ENCODE peak calls at places on chromosomes 5 and 9, in nine cellular contexts. One of them, this sample, is unnamed.

GRCh38 chr5:106089073-106089472 is 1581.7 kb downstream of the EFNA5 start:
- DNase-seq in NCI-H1417 treated with DMSO at 0.1 percent for 48 hours: no peak
- DNase-seq in H1: no peak
- DNase-seq in B cell: no peak
- DNase-seq in left kidney: no peak
- DNase-seq in upper lobe of right lung: no peak
- DNase-seq in activated T-helper 1 cell treated with anti-CD3 and anti-CD28 coated beads, Interleukin-2, amount 50 U/mL, for 16 hours: no peak
- DNase-seq in T-helper 1 cell: no peak
- DNase-seq in AG08396: no peak
- DNase-seq in this sample: no peak

GRCh38 chr9:19946446-19947109 is 157.7 kb upstream of the SLC24A2 start:
- DNase-seq in NCI-H1417 treated with DMSO at 0.1 percent for 48 hours: no peak
- DNase-seq in H1: no peak
- DNase-seq in B cell: no peak
- DNase-seq in left kidney: peak; percentile 75
- DNase-seq in upper lobe of right lung: no peak
- DNase-seq in activated T-helper 1 cell treated with anti-CD3 and anti-CD28 coated beads, Interleukin-2, amount 50 U/mL, for 16 hours: no peak
- DNase-seq in T-helper 1 cell: no peak
- DNase-seq in AG08396: peak; percentile 25
- DNase-seq in this sample: no peak

GRCh38 chr5:53080271-53080670 is 29.3 kb downstream of the MOCS2 start:
- DNase-seq in NCI-H1417 treated with DMSO at 0.1 percent for 48 hours: no peak
- DNase-seq in H1: no peak
- DNase-seq in B cell: no peak
- DNase-seq in left kidney: no peak
- DNase-seq in upper lobe of right lung: no peak
- DNase-seq in activated T-helper 1 cell treated with anti-CD3 and anti-CD28 coated beads, Interleukin-2, amount 50 U/mL, for 16 hours: no peak
- DNase-seq in T-helper 1 cell: no peak
- DNase-seq in AG08396: no peak
- DNase-seq in this sample: no peak

GRCh38 chr9:76580832-76581231 is 121.8 kb downstream of the GCNT1 start:
- DNase-seq in NCI-H1417 treated with DMSO at 0.1 percent for 48 hours: no peak
- DNase-seq in H1: no peak
- DNase-seq in B cell: no peak
- DNase-seq in left kidney: no peak
- DNase-seq in upper lobe of right lung: no peak
- DNase-seq in activated T-helper 1 cell treated with anti-CD3 and anti-CD28 coated beads, Interleukin-2, amount 50 U/mL, for 16 hours: no peak
- DNase-seq in T-helper 1 cell: no peak
- DNase-seq in AG08396: no peak
- DNase-seq in this sample: no peak

GRCh38 chr5:177507596-177508216 is 1.9 kb downstream of the DOK3 start:
- DNase-seq in NCI-H1417 treated with DMSO at 0.1 percent for 48 hours: no peak
- DNase-seq in H1: no peak
- DNase-seq in B cell: no peak
- DNase-seq in left kidney: no peak
- DNase-seq in upper lobe of right lung: no peak
- DNase-seq in activated T-helper 1 cell treated with anti-CD3 and anti-CD28 coated beads, Interleukin-2, amount 50 U/mL, for 16 hours: no peak
- DNase-seq in T-helper 1 cell: no peak
- DNase-seq in AG08396: no peak
- DNase-seq in this sample: no peak

GRCh38 chr9:108087781-108088180 is 598.2 kb upstream of the KLF4 start:
- DNase-seq in NCI-H1417 treated with DMSO at 0.1 percent for 48 hours: no peak
- DNase-seq in H1: no peak
- DNase-seq in B cell: no peak
- DNase-seq in left kidney: no peak
- DNase-seq in upper lobe of right lung: no peak
- DNase-seq in activated T-helper 1 cell treated with anti-CD3 and anti-CD28 coated beads, Interleukin-2, amount 50 U/mL, for 16 hours: no peak
- DNase-seq in T-helper 1 cell: no peak
- DNase-seq in AG08396: no peak
- DNase-seq in this sample: no peak

GRCh38 chr9:86945868-86946711 is 1.2 kb downstream of the GAS1 start:
- DNase-seq in NCI-H1417 treated with DMSO at 0.1 percent for 48 hours: no peak
- DNase-seq in H1: peak; percentile 73
- DNase-seq in B cell: no peak
- DNase-seq in left kidney: peak; percentile 83
- DNase-seq in upper lobe of right lung: peak; percentile 81
- DNase-seq in activated T-helper 1 cell treated with anti-CD3 and anti-CD28 coated beads, Interleukin-2, amount 50 U/mL, for 16 hours: peak; percentile 32
- DNase-seq in T-helper 1 cell: peak; percentile 41
- DNase-seq in AG08396: peak; percentile 81
- DNase-seq in this sample: peak; percentile 53

GRCh38 chr9:120484162-120484561 is 95.8 kb downstream of the CDK5RAP2 start:
- DNase-seq in NCI-H1417 treated with DMSO at 0.1 percent for 48 hours: no peak
- DNase-seq in H1: no peak
- DNase-seq in B cell: no peak
- DNase-seq in left kidney: no peak
- DNase-seq in upper lobe of right lung: no peak
- DNase-seq in activated T-helper 1 cell treated with anti-CD3 and anti-CD28 coated beads, Interleukin-2, amount 50 U/mL, for 16 hours: no peak
- DNase-seq in T-helper 1 cell: no peak
- DNase-seq in AG08396: no peak
- DNase-seq in this sample: no peak

GRCh38 chr5:172953776-172954189 is 5.4 kb upstream of the RPL26L1 start:
- DNase-seq in NCI-H1417 treated with DMSO at 0.1 percent for 48 hours: no peak
- DNase-seq in H1: no peak
- DNase-seq in B cell: no peak
- DNase-seq in left kidney: no peak
- DNase-seq in upper lobe of right lung: no peak
- DNase-seq in activated T-helper 1 cell treated with anti-CD3 and anti-CD28 coated beads, Interleukin-2, amount 50 U/mL, for 16 hours: no peak
- DNase-seq in T-helper 1 cell: no peak
- DNase-seq in AG08396: peak; percentile 76
- DNase-seq in this sample: no peak

GRCh38 chr5:160175438-160176218 is 53.7 kb upstream of the FABP6 start:
- DNase-seq in NCI-H1417 treated with DMSO at 0.1 percent for 48 hours: no peak
- DNase-seq in H1: no peak
- DNase-seq in B cell: no peak
- DNase-seq in left kidney: peak; percentile 72
- DNase-seq in upper lobe of right lung: no peak
- DNase-seq in activated T-helper 1 cell treated with anti-CD3 and anti-CD28 coated beads, Interleukin-2, amount 50 U/mL, for 16 hours: no peak
- DNase-seq in T-helper 1 cell: no peak
- DNase-seq in AG08396: no peak
- DNase-seq in this sample: no peak

GRCh38 chr9:82057805-82058204 is 69.2 kb downstream of the SPATA31D1 start:
- DNase-seq in NCI-H1417 treated with DMSO at 0.1 percent for 48 hours: no peak
- DNase-seq in H1: no peak
- DNase-seq in B cell: peak; percentile 44
- DNase-seq in left kidney: peak; percentile 27
- DNase-seq in upper lobe of right lung: no peak
- DNase-seq in activated T-helper 1 cell treated with anti-CD3 and anti-CD28 coated beads, Interleukin-2, amount 50 U/mL, for 16 hours: no peak
- DNase-seq in T-helper 1 cell: no peak
- DNase-seq in AG08396: no peak
- DNase-seq in this sample: no peak

GRCh38 chr5:154587123-154587725 is 109.2 kb upstream of the HAND1 start:
- DNase-seq in NCI-H1417 treated with DMSO at 0.1 percent for 48 hours: no peak
- DNase-seq in H1: no peak
- DNase-seq in B cell: no peak
- DNase-seq in left kidney: no peak
- DNase-seq in upper lobe of right lung: no peak
- DNase-seq in activated T-helper 1 cell treated with anti-CD3 and anti-CD28 coated beads, Interleukin-2, amount 50 U/mL, for 16 hours: no peak
- DNase-seq in T-helper 1 cell: no peak
- DNase-seq in AG08396: no peak
- DNase-seq in this sample: no peak

GRCh38 chr5:158364367-158364766 is 505.4 kb upstream of the CLINT1 start:
- DNase-seq in NCI-H1417 treated with DMSO at 0.1 percent for 48 hours: no peak
- DNase-seq in H1: no peak
- DNase-seq in B cell: no peak
- DNase-seq in left kidney: no peak
- DNase-seq in upper lobe of right lung: no peak
- DNase-seq in activated T-helper 1 cell treated with anti-CD3 and anti-CD28 coated beads, Interleukin-2, amount 50 U/mL, for 16 hours: no peak
- DNase-seq in T-helper 1 cell: no peak
- DNase-seq in AG08396: no peak
- DNase-seq in this sample: no peak

GRCh38 chr9:129312251-129312650 is 134.2 kb upstream of the IER5L start:
- DNase-seq in NCI-H1417 treated with DMSO at 0.1 percent for 48 hours: no peak
- DNase-seq in H1: no peak
- DNase-seq in B cell: no peak
- DNase-seq in left kidney: peak; percentile 20
- DNase-seq in upper lobe of right lung: peak; percentile 41
- DNase-seq in activated T-helper 1 cell treated with anti-CD3 and anti-CD28 coated beads, Interleukin-2, amount 50 U/mL, for 16 hours: no peak
- DNase-seq in T-helper 1 cell: no peak
- DNase-seq in AG08396: no peak
- DNase-seq in this sample: no peak

GRCh38 chr9:1709347-1709746 is 305.8 kb upstream of the SMARCA2 start:
- DNase-seq in NCI-H1417 treated with DMSO at 0.1 percent for 48 hours: no peak
- DNase-seq in H1: no peak
- DNase-seq in B cell: no peak
- DNase-seq in left kidney: no peak
- DNase-seq in upper lobe of right lung: no peak
- DNase-seq in activated T-helper 1 cell treated with anti-CD3 and anti-CD28 coated beads, Interleukin-2, amount 50 U/mL, for 16 hours: no peak
- DNase-seq in T-helper 1 cell: peak; percentile 10
- DNase-seq in AG08396: no peak
- DNase-seq in this sample: peak; percentile 13

GRCh38 chr5:39195198-39195826 is 24.1 kb downstream of the FYB1 start:
- DNase-seq in NCI-H1417 treated with DMSO at 0.1 percent for 48 hours: no peak
- DNase-seq in H1: no peak
- DNase-seq in B cell: no peak
- DNase-seq in left kidney: no peak
- DNase-seq in upper lobe of right lung: no peak
- DNase-seq in activated T-helper 1 cell treated with anti-CD3 and anti-CD28 coated beads, Interleukin-2, amount 50 U/mL, for 16 hours: no peak
- DNase-seq in T-helper 1 cell: no peak
- DNase-seq in AG08396: no peak
- DNase-seq in this sample: no peak

GRCh38 chr9:22039258-22039657 is 30.2 kb upstream of the CDKN2B start:
- DNase-seq in NCI-H1417 treated with DMSO at 0.1 percent for 48 hours: no peak
- DNase-seq in H1: no peak
- DNase-seq in B cell: no peak
- DNase-seq in left kidney: no peak
- DNase-seq in upper lobe of right lung: no peak
- DNase-seq in activated T-helper 1 cell treated with anti-CD3 and anti-CD28 coated beads, Interleukin-2, amount 50 U/mL, for 16 hours: no peak
- DNase-seq in T-helper 1 cell: no peak
- DNase-seq in AG08396: no peak
- DNase-seq in this sample: no peak

GRCh38 chr5:33180900-33181299 is 259.9 kb upstream of the TARS1 start:
- DNase-seq in NCI-H1417 treated with DMSO at 0.1 percent for 48 hours: no peak
- DNase-seq in H1: no peak
- DNase-seq in B cell: no peak
- DNase-seq in left kidney: peak; percentile 35
- DNase-seq in upper lobe of right lung: no peak
- DNase-seq in activated T-helper 1 cell treated with anti-CD3 and anti-CD28 coated beads, Interleukin-2, amount 50 U/mL, for 16 hours: no peak
- DNase-seq in T-helper 1 cell: no peak
- DNase-seq in AG08396: peak; percentile 22
- DNase-seq in this sample: no peak

GRCh38 chr5:663436-664342 is 29.5 kb downstream of the TPPP start:
- DNase-seq in NCI-H1417 treated with DMSO at 0.1 percent for 48 hours: no peak
- DNase-seq in H1: no peak
- DNase-seq in B cell: no peak
- DNase-seq in left kidney: no peak
- DNase-seq in upper lobe of right lung: no peak
- DNase-seq in activated T-helper 1 cell treated with anti-CD3 and anti-CD28 coated beads, Interleukin-2, amount 50 U/mL, for 16 hours: no peak
- DNase-seq in T-helper 1 cell: no peak
- DNase-seq in AG08396: no peak
- DNase-seq in this sample: no peak

GRCh38 chr5:31743678-31744077 is 104.7 kb downstream of the PDZD2 start:
- DNase-seq in NCI-H1417 treated with DMSO at 0.1 percent for 48 hours: no peak
- DNase-seq in H1: no peak
- DNase-seq in B cell: no peak
- DNase-seq in left kidney: no peak
- DNase-seq in upper lobe of right lung: no peak
- DNase-seq in activated T-helper 1 cell treated with anti-CD3 and anti-CD28 coated beads, Interleukin-2, amount 50 U/mL, for 16 hours: no peak
- DNase-seq in T-helper 1 cell: no peak
- DNase-seq in AG08396: no peak
- DNase-seq in this sample: no peak

GRCh38 chr5:40486437-40487270 is 193.1 kb upstream of the PTGER4 start:
- DNase-seq in NCI-H1417 treated with DMSO at 0.1 percent for 48 hours: no peak
- DNase-seq in H1: no peak
- DNase-seq in B cell: peak; percentile 61
- DNase-seq in left kidney: no peak
- DNase-seq in upper lobe of right lung: no peak
- DNase-seq in activated T-helper 1 cell treated with anti-CD3 and anti-CD28 coated beads, Interleukin-2, amount 50 U/mL, for 16 hours: no peak
- DNase-seq in T-helper 1 cell: peak; percentile 21
- DNase-seq in AG08396: no peak
- DNase-seq in this sample: peak; percentile 7

GRCh38 chr5:1315709-1316587 is 21.1 kb upstream of the TERT start:
- DNase-seq in NCI-H1417 treated with DMSO at 0.1 percent for 48 hours: peak; percentile 95
- DNase-seq in H1: no peak
- DNase-seq in B cell: no peak
- DNase-seq in left kidney: peak; percentile 88
- DNase-seq in upper lobe of right lung: peak; percentile 85
- DNase-seq in activated T-helper 1 cell treated with anti-CD3 and anti-CD28 coated beads, Interleukin-2, amount 50 U/mL, for 16 hours: no peak
- DNase-seq in T-helper 1 cell: peak; percentile 66
- DNase-seq in AG08396: no peak
- DNase-seq in this sample: peak; percentile 88

GRCh38 chr5:138602371-138603000 is 27.3 kb upstream of the HSPA9 start:
- DNase-seq in NCI-H1417 treated with DMSO at 0.1 percent for 48 hours: no peak
- DNase-seq in H1: no peak
- DNase-seq in B cell: no peak
- DNase-seq in left kidney: no peak
- DNase-seq in upper lobe of right lung: no peak
- DNase-seq in activated T-helper 1 cell treated with anti-CD3 and anti-CD28 coated beads, Interleukin-2, amount 50 U/mL, for 16 hours: no peak
- DNase-seq in T-helper 1 cell: no peak
- DNase-seq in AG08396: no peak
- DNase-seq in this sample: no peak

GRCh38 chr5:124504081-124504916 is 242.1 kb downstream of the ZNF608 start:
- DNase-seq in NCI-H1417 treated with DMSO at 0.1 percent for 48 hours: no peak
- DNase-seq in H1: no peak
- DNase-seq in B cell: no peak
- DNase-seq in left kidney: peak; percentile 7
- DNase-seq in upper lobe of right lung: no peak
- DNase-seq in activated T-helper 1 cell treated with anti-CD3 and anti-CD28 coated beads, Interleukin-2, amount 50 U/mL, for 16 hours: no peak
- DNase-seq in T-helper 1 cell: no peak
- DNase-seq in AG08396: no peak
- DNase-seq in this sample: peak; percentile 46

GRCh38 chr9:123457586-123457985 is 101.6 kb downstream of the CRB2 start:
- DNase-seq in NCI-H1417 treated with DMSO at 0.1 percent for 48 hours: no peak
- DNase-seq in H1: no peak
- DNase-seq in B cell: no peak
- DNase-seq in left kidney: peak; percentile 60
- DNase-seq in upper lobe of right lung: peak; percentile 58
- DNase-seq in activated T-helper 1 cell treated with anti-CD3 and anti-CD28 coated beads, Interleukin-2, amount 50 U/mL, for 16 hours: no peak
- DNase-seq in T-helper 1 cell: no peak
- DNase-seq in AG08396: no peak
- DNase-seq in this sample: no peak